ENCODE peak calls at places on chromosome 16, in ten cellular contexts. C is uterus; D is GM04504; H is caudate nucleus; X is NCI-H69; W is activated CD8-positive, alpha-beta memory T cell treated with anti-CD3 and anti-CD28 coated beads for 24 hours; J is stimulated activated CD4-positive, alpha-beta T cell treated with anti-CD3 and anti-CD28 coated beads, Interleukin-15, amount 100 ng/mL, for 24 hours; P is kidney epithelial cell; U is AG09319; G is CD4-positive, alpha-beta T cell. B is an unnamed sample.

GRCh38 chr16:56682703-56683397 is 580 bp downstream of the MT1X start:
- DNase-seq in C (peak), D (no peak), H (no peak), X (no peak), W (peak), J (peak), P (no peak), U (no peak), G (no peak), B (no peak)

GRCh38 chr16:85168732-85169256 is 56.5 kb upstream of the CIBAR2 start:
- DNase-seq in C (peak), D (peak), H (no peak), X (peak), W (no peak), J (peak), P (no peak), U (no peak), G (no peak), B (no peak)

GRCh38 chr16:35255186-35255803 is 1795.9 kb downstream of the TP53TG3F start:
- DNase-seq in C (no peak), D (no peak), H (no peak), X (no peak), W (no peak), J (no peak), P (no peak), U (no peak), G (no peak), B (no peak)

GRCh38 chr16:85947511-85948509 is 48.8 kb downstream of the IRF8 start:
- DNase-seq in C (no peak), D (no peak), H (no peak), X (no peak), W (no peak), J (peak), P (no peak), U (no peak), G (peak), B (no peak)

GRCh38 chr16:68605746-68606145 is 39.4 kb upstream of the CDH3 start:
- DNase-seq in C (no peak), D (no peak), H (no peak), X (no peak), W (no peak), J (no peak), P (peak), U (no peak), G (no peak), B (no peak)

GRCh38 chr16:10162981-10163380 is 19.2 kb downstream of the GRIN2A start:
- DNase-seq in C (no peak), D (no peak), H (no peak), X (no peak), W (no peak), J (no peak), P (no peak), U (no peak), G (no peak), B (no peak)

GRCh38 chr16:10668322-10669045 is 26.2 kb downstream of the TEKT5 start:
- DNase-seq in C (no peak), D (no peak), H (no peak), X (peak), W (no peak), J (peak), P (no peak), U (no peak), G (no peak), B (peak)

GRCh38 chr16:12539185-12539929 is 264.3 kb downstream of the CPPED1 start:
- DNase-seq in C (no peak), D (peak), H (no peak), X (no peak), W (no peak), J (peak), P (peak), U (no peak), G (no peak), B (no peak)

GRCh38 chr16:72073831-72074230 is 10.8 kb downstream of the HPR start:
- DNase-seq in C (no peak), D (no peak), H (no peak), X (no peak), W (no peak), J (no peak), P (no peak), U (no peak), G (no peak), B (peak)

GRCh38 chr16:1344499-1344898 is 7.2 kb downstream of the TSR3 start:
- DNase-seq in C (no peak), D (no peak), H (no peak), X (no peak), W (no peak), J (no peak), P (no peak), U (no peak), G (no peak), B (no peak)

GRCh38 chr16:8761078-8761477 is 36.4 kb downstream of the TMEM186 start:
- DNase-seq in C (no peak), D (no peak), H (no peak), X (no peak), W (no peak), J (no peak), P (no peak), U (no peak), G (no peak), B (no peak)

GRCh38 chr16:87607223-87607622 is 4.9 kb downstream of the JPH3 start:
- DNase-seq in C (no peak), D (no peak), H (peak), X (no peak), W (no peak), J (no peak), P (no peak), U (no peak), G (no peak), B (peak)

GRCh38 chr16:23509763-23510153 is 536 bp downstream of the GGA2 start:
- DNase-seq in C (peak), D (no peak), H (no peak), X (peak), W (peak), J (peak), P (no peak), U (no peak), G (peak), B (no peak)

GRCh38 chr16:88195021-88195581 is 187.7 kb upstream of the ZNF469 start:
- DNase-seq in C (no peak), D (no peak), H (no peak), X (no peak), W (peak), J (no peak), P (no peak), U (no peak), G (no peak), B (no peak)

GRCh38 chr16:35176449-35176848 is 1717.0 kb downstream of the TP53TG3F start:
- DNase-seq in C (no peak), D (no peak), H (no peak), X (no peak), W (no peak), J (no peak), P (no peak), U (no peak), G (no peak), B (no peak)

GRCh38 chr16:24689128-24689527 is 40.3 kb upstream of the TNRC6A start:
- DNase-seq in C (no peak), D (peak), H (no peak), X (peak), W (no peak), J (peak), P (no peak), U (peak), G (no peak), B (no peak)

GRCh38 chr16:56617212-56618085 is 8.1 kb upstream of the MT1E start:
- DNase-seq in C (peak), D (no peak), H (no peak), X (peak), W (peak), J (peak), P (no peak), U (no peak), G (peak), B (peak)

GRCh38 chr16:89700649-89701424 is 668 bp downstream of the SPATA2L start:
- DNase-seq in C (peak), D (no peak), H (no peak), X (peak), W (peak), J (peak), P (no peak), U (no peak), G (peak), B (no peak)

GRCh38 chr16:70653809-70654771 is 7.7 kb downstream of the IL34 start:
- DNase-seq in C (peak), D (peak), H (no peak), X (peak), W (peak), J (peak), P (peak), U (no peak), G (peak), B (peak)

B was measured in amygdala.